ENCODE peak calls at places on chromosome 20, in seven cellular contexts. P is upper lobe of left lung, X is sigmoid colon, C is A549, A is HepG2, G is K562, N is H1. L is an unnamed sample.

GRCh38 chr20:24949756-24950127 is 673 bp downstream of the CST7 start:
- DNase-seq in P (no peak), X (peak; percentile 40), C (no peak), A (no peak), G (peak; percentile 18), N (peak; percentile 37), L (no peak)

GRCh38 chr20:21432911-21433310 is 35.6 kb upstream of the NKX2-4 start:
- DNase-seq in P (no peak), X (no peak), C (no peak), A (no peak), G (no peak), N (no peak), L (no peak)

GRCh38 chr20:13863244-13863643 is 78.4 kb downstream of the NDUFAF5 start:
- DNase-seq in P (no peak), X (no peak), C (no peak), A (no peak), G (no peak), N (no peak), L (no peak)

GRCh38 chr20:35660122-35660937 is 4.4 kb downstream of the CPNE1 start:
- DNase-seq in P (no peak), X (no peak), C (no peak), A (no peak), G (no peak), N (peak; percentile 38), L (no peak)

GRCh38 chr20:24497851-24498250 is 28.4 kb downstream of the SYNDIG1 start:
- DNase-seq in P (peak; percentile 55), X (peak; percentile 42), C (no peak), A (peak; percentile 20), G (no peak), N (no peak), L (no peak)

GRCh38 chr20:3995067-3995748 is 20.1 kb downstream of the RNF24 start:
- DNase-seq in P (no peak), X (no peak), C (no peak), A (no peak), G (no peak), N (no peak), L (no peak)

GRCh38 chr20:52847739-52848359 is 124.3 kb upstream of the TSHZ2 start:
- DNase-seq in P (no peak), X (no peak), C (no peak), A (no peak), G (no peak), N (no peak), L (no peak)

GRCh38 chr20:35013421-35014411 is 58.0 kb downstream of the MYH7B start:
- DNase-seq in P (no peak), X (no peak), C (no peak), A (no peak), G (no peak), N (no peak), L (no peak)

GRCh38 chr20:41786158-41786557 is 168.0 kb upstream of the CHD6 start:
- DNase-seq in P (no peak), X (no peak), C (no peak), A (no peak), G (no peak), N (no peak), L (no peak)

GRCh38 chr20:1368448-1369199 is 24.2 kb downstream of the FKBP1A start:
- DNase-seq in P (no peak), X (no peak), C (no peak), A (no peak), G (no peak), N (no peak), L (no peak)

GRCh38 chr20:34301587-34302311 is 1.4 kb downstream of the AHCY start:
- DNase-seq in P (no peak), X (no peak), C (no peak), A (no peak), G (peak; percentile 49), N (no peak), L (no peak)

GRCh38 chr20:51731771-51732453 is 36.3 kb downstream of the ATP9A start:
- DNase-seq in P (no peak), X (no peak), C (no peak), A (no peak), G (peak; percentile 2), N (no peak), L (peak; percentile 51)

GRCh38 chr20:51733070-51733469 is 35.1 kb downstream of the ATP9A start:
- DNase-seq in P (no peak), X (no peak), C (no peak), A (no peak), G (no peak), N (no peak), L (no peak)

GRCh38 chr20:51729771-51730170 is 38.4 kb downstream of the ATP9A start:
- DNase-seq in P (no peak), X (no peak), C (no peak), A (no peak), G (no peak), N (no peak), L (no peak)

GRCh38 chr20:51734876-51735499 is 33.2 kb downstream of the ATP9A start:
- DNase-seq in P (no peak), X (no peak), C (no peak), A (peak; percentile 67), G (no peak), N (no peak), L (no peak)

GRCh38 chr20:51732454-51732791 is 35.8 kb downstream of the ATP9A start:
- DNase-seq in P (no peak), X (no peak), C (no peak), A (no peak), G (no peak), N (no peak), L (no peak)
- H3K4me3 ChIP-seq in P (no peak overlapping the region), X (no peak overlapping the region), C (no peak overlapping the region), A (no peak overlapping the region), G (no peak overlapping the region), N (no peak overlapping the region), L (peak overlapping the region; percentile 12)

GRCh38 chr20:50459124-50459918 is 50.9 kb upstream of the PTPN1 start:
- DNase-seq in P (no peak), X (no peak), C (no peak), A (no peak), G (no peak), N (no peak), L (no peak)

GRCh38 chr20:50462093-50462685 is 48.0 kb upstream of the PTPN1 start:
- DNase-seq in P (no peak), X (no peak), C (no peak), A (no peak), G (no peak), N (no peak), L (no peak)

GRCh38 chr20:50460115-50460607 is 50.0 kb upstream of the PTPN1 start:
- DNase-seq in P (peak; percentile 39), X (no peak), C (no peak), A (no peak), G (no peak), N (no peak), L (no peak)

GRCh38 chr20:50464026-50464724 is 46.0 kb upstream of the PTPN1 start:
- DNase-seq in P (peak; percentile 71), X (peak; percentile 88), C (peak; percentile 57), A (peak; percentile 66), G (peak; percentile 74), N (peak; percentile 77), L (peak; percentile 76)

GRCh38 chr20:50460608-50461268 is 49.4 kb upstream of the PTPN1 start:
- DNase-seq in P (peak; percentile 94), X (peak; percentile 95), C (peak; percentile 95), A (peak; percentile 91), G (peak; percentile 88), N (peak; percentile 99), L (peak; percentile 94)
- TF ChIP-seq EP300 in P (no peak), X (no peak), C (no peak), A (peak; percentile 60), G (no peak), N (no peak), L (no peak)

DNA sequence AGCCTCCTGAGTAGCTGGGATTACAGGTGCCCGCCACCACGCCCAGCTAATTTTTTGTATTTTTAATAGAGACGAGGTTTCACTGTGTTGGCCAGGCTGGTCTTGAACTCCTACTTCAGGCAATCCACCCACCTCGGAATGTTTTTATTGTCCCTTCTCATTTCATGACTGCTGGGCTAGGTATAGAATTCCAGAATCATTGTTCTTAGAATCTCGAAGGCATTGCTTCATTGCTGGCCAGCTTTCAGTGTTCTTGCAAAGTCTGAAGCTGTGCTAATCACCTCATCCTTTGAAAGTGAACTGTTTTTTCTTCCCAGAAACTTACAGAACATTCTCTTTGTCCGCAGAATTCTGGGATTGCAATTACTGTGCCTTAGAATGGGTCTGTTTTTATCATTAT is 49.0 kb downstream of the PTPN1 start:
- DNase-seq in P (no peak), X (no peak), C (no peak), A (no peak), G (no peak), N (no peak), L (no peak)
- H3K27ac ChIP-seq in P (no peak overlapping the region), X (no peak overlapping the region), C (no peak overlapping the region), A (no peak overlapping the region), G (peak overlapping the region; percentile 24), N (no peak overlapping the region), L (no peak overlapping the region)

GRCh38 chr20:57620274-57620990 is at the start of gene ZBP1:
- DNase-seq in P (peak; percentile 50), X (no peak), C (no peak), A (no peak), G (no peak), N (peak; percentile 42), L (no peak)
- H3K4me3 ChIP-seq in P (no peak within 1 kb of the TSS), X (no peak within 1 kb of the TSS), C (no peak within 1 kb of the TSS), A (no peak within 1 kb of the TSS), G (no peak within 1 kb of the TSS), N (no peak within 1 kb of the TSS), L (no peak within 1 kb of the TSS)

DNA sequence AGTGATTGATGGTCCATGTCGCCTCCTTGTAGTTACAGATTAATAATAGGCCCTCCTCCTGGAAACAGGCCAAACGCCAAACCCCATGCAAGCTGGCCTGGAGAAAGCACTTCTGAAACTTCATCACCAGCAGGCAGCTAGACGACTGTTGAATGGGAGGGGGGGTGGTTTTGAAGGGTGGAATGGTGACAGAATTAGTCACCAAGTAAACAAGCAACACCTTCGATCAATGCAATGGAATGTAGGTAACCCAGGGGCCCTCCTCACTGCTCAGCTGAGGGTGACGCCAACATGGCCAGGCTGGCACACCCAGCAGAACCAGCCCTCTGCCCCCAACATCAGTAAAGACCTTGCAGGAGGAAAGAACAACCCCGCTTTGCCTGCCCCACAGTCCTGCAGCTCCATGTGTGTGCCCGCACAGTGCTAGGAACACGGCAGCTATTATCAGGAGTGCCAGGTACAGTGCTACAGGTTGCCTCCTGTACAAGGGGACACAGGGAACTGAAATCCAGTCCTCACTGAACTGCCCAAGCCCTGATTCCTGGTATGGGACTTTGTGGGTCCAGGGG is 2.7 kb downstream of the BCAS1 start:
- DNase-seq in P (peak; percentile 89), X (no peak), C (peak; percentile 95), A (peak; percentile 99), G (peak; percentile 39), N (no peak), L (no peak)
- TF ChIP-seq EP300 in P (no peak), X (no peak), C (peak; percentile 75), A (peak; percentile 92), G (no peak), N (no peak), L (no peak)

L was measured in ovary.